ENCODE peak calls at places on chromosomes 16 and 17, in five cellular contexts. B is HCT116, R is prostate gland, Z is upper lobe of left lung, D is H1. X is an unnamed sample. For H3K4me1, the result is how much of the 10 kb centered on the place peaks cover.

GRCh38 chr16:51394401-51394800 is 243.3 kb upstream of the SALL1 start:
- DNase-seq in B (no peak), R (no peak), Z (no peak), D (no peak), X (no peak)

GRCh38 chr17:34051046-34051445 is 204.0 kb upstream of the CCL2 start:
- DNase-seq in B (no peak), R (no peak), Z (no peak), D (no peak), X (no peak)

GRCh38 chr17:33668516-33668915 is 375.4 kb upstream of the ASIC2 start:
- DNase-seq in B (no peak), R (no peak), Z (no peak), D (no peak), X (no peak)

GRCh38 chr16:841455-842060 is 41.0 kb upstream of the GNG13 start:
- DNase-seq in B (no peak), R (no peak), Z (no peak), D (no peak), X (no peak)

GRCh38 chr17:794876-795275 is 12.7 kb downstream of the MRM3 start:
- DNase-seq in B (peak), R (peak), Z (peak), D (peak), X (peak)

GRCh38 chr17:35889241-35889640 is 9.1 kb upstream of the CCL5 start:
- DNase-seq in B (no peak), R (no peak), Z (no peak), D (no peak), X (no peak)

GRCh38 chr17:79990051-79990592 is 45.5 kb downstream of the TBC1D16 start:
- DNase-seq in B (no peak), R (no peak), Z (no peak), D (no peak), X (no peak)

GRCh38 chr17:7113273-7114071 is 1.1 kb downstream of the ASGR2 start:
- DNase-seq in B (no peak), R (no peak), Z (no peak), D (no peak), X (no peak)

GRCh38 chr17:42290577-42290976 is 2.3 kb downstream of the STAT5A start:
- DNase-seq in B (no peak), R (no peak), Z (no peak), D (no peak), X (no peak)

GRCh38 chr16:56888806-56889205 is 23.8 kb downstream of the SLC12A3 start:
- DNase-seq in B (no peak), R (no peak), Z (peak), D (no peak), X (no peak)

GRCh38 chr17:39870776-39871175 is 2.8 kb downstream of the ZPBP2 start:
- DNase-seq in B (no peak), R (no peak), Z (no peak), D (no peak), X (no peak)

GRCh38 chr17:83057397-83057761 is 22.0 kb upstream of the METRNL start:
- DNase-seq in B (no peak), R (no peak), Z (no peak), D (no peak), X (no peak)

GRCh38 chr16:67641779-67642708 is 2.9 kb upstream of the CARMIL2 start:
- DNase-seq in B (no peak), R (peak), Z (peak), D (no peak), X (peak)

GRCh38 chr17:48484256-48484655 is 46.6 kb downstream of the HOXB1 start:
- DNase-seq in B (no peak), R (no peak), Z (no peak), D (no peak), X (no peak)

GRCh38 chr17:42266918-42267766 is 9.0 kb downstream of the STAT5B start:
- DNase-seq in B (peak), R (no peak), Z (peak), D (no peak), X (peak)

GRCh38 chr17:48375356-48375755 is 54.7 kb downstream of the SKAP1 start:
- DNase-seq in B (no peak), R (no peak), Z (no peak), D (no peak), X (no peak)

GRCh38 chr16:50665128-50665878 is 15.8 kb downstream of the SNX20 start:
- DNase-seq in B (peak), R (peak), Z (peak), D (peak), X (peak)

GRCh38 chr16:12260647-12261262 is 284.2 kb downstream of the SNX29 start:
- DNase-seq in B (peak), R (no peak), Z (no peak), D (peak), X (no peak)

DNA sequence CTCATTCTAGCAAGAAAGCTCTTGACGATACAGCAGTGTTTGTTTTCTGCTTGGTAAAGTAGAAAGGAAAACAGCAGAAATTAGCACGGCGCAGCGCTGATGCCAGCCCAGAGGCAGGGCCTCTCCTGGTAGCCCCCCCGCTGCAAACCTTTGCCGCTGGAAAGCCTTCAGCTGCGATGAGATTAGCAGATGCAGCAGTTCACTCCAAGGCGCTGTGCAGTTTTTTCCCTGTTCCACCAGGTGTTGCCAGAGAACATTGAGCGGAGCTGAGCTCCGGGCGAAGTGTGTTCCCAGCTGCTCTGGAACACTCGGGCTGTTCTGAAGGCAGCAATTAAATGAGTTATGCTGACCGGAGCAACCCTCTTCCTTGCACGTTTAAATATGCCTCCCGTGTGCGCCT is 72.5 kb downstream of the RBFOX1 start:
- DNase-seq in B (no peak), R (no peak), Z (peak), D (peak), X (peak)
- H3K4me1 ChIP-seq in B (under half), R (under half), Z (under half), D (under half), X (under half)

GRCh38 chr16:19431636-19432340 is 14.1 kb downstream of the TMC5 start:
- DNase-seq in B (no peak), R (no peak), Z (peak), D (no peak), X (no peak)

GRCh38 chr16:19434584-19434983 is 16.9 kb downstream of the TMC5 start:
- DNase-seq in B (no peak), R (no peak), Z (no peak), D (no peak), X (no peak)

GRCh38 chr16:19429271-19429670 is 11.6 kb downstream of the TMC5 start:
- DNase-seq in B (no peak), R (peak), Z (peak), D (no peak), X (no peak)

GRCh38 chr16:19430345-19430744 is 12.7 kb downstream of the TMC5 start:
- DNase-seq in B (no peak), R (no peak), Z (peak), D (no peak), X (no peak)

DNA sequence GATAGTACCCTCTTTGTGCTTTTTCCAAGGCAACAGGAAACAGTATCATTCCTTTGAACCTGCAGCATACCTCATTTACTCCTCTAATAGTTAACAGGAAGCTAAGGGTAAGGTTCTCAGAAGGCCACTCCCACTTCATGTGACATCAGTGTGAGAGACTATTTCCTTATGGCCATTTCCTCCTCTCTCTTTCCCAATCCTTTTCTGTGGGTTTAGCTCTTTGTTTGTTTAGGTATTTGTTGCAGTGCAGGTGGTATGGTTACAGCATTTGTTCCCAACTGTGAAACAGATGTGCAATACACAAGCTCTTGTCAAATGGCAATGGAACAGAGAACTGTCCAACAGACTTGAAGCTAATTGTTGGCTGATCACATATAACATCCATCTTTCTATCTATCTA is 14.7 kb downstream of the TMC5 start:
- DNase-seq in B (peak), R (peak), Z (peak), D (no peak), X (no peak)
- TF ChIP-seq POLR2A in B (no peak), R (no peak), Z (no peak), D (no peak), X (no peak)

GRCh38 chr16:81519298-81520150 is 74.9 kb downstream of the CMIP start:
- DNase-seq in B (no peak), R (no peak), Z (no peak), D (no peak), X (no peak)

GRCh38 chr16:81518439-81518757 is 73.8 kb downstream of the CMIP start:
- DNase-seq in B (no peak), R (no peak), Z (no peak), D (no peak), X (no peak)

GRCh38 chr16:81520560-81521135 is 76.0 kb downstream of the CMIP start:
- DNase-seq in B (no peak), R (no peak), Z (no peak), D (no peak), X (no peak)

GRCh38 chr16:81521141-81521626 is 76.6 kb downstream of the CMIP start:
- DNase-seq in B (no peak), R (no peak), Z (peak), D (no peak), X (no peak)

DNA sequence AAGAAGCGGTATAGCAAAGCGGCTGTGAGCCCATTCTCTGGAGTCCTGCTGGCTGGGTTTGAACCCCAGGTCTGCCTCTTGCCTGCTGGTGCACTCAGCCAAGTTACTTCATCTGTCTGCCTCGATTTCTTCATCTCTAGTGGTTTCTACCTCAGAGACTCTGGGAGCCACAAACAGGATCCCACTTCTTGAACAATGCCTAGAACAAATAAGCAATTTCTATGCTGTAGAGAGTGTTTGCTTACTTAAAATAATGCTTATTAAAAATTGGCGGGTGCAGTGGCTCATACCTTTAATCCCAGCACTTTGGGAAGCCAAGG is 75.5 kb downstream of the CMIP start:
- DNase-seq in B (no peak), R (no peak), Z (no peak), D (no peak), X (no peak)
- H3K4me1 ChIP-seq in B (half or more), R (under half), Z (under half), D (under half), X (under half)

GRCh38 chr17:73973881-73974409 is 229.5 kb upstream of the RPL38 start:
- DNase-seq in B (no peak), R (no peak), Z (no peak), D (no peak), X (no peak)

GRCh38 chr17:73968680-73969079 is 234.8 kb upstream of the RPL38 start:
- DNase-seq in B (no peak), R (no peak), Z (no peak), D (no peak), X (no peak)

GRCh38 chr17:73972056-73972455 is 231.4 kb upstream of the RPL38 start:
- DNase-seq in B (no peak), R (no peak), Z (no peak), D (no peak), X (no peak)

GRCh38 chr17:73972901-73973300 is 230.6 kb upstream of the RPL38 start:
- DNase-seq in B (no peak), R (no peak), Z (no peak), D (no peak), X (no peak)

DNA sequence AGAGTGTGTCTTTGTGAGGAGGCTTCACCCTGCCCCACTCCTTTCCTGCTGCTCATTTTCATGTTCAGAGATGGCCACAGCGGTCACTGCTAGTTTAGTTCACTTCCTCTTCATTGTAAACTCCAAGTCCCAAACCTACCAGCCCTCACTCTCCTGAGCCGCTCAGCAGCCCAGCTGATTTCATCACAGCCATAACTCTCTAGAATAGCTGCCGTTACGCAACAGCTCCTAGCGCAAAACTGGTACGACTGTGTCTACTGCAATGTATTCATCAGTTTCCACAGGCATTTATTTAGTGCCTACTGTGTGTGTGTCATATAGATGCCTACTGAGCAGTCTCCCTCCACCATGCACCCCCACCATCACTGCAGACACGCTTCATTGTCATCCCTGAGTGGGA is 233.5 kb upstream of the RPL38 start:
- DNase-seq in B (no peak), R (no peak), Z (peak), D (no peak), X (peak)
- TF ChIP-seq POLR2A in B (no peak), R (no peak), Z (no peak), D (no peak), X (no peak)

GRCh38 chr17:68200689-68201424 is 47.0 kb upstream of the AMZ2 start:
- DNase-seq in B (peak), R (peak), Z (peak), D (peak), X (peak)
- H3K4me1 ChIP-seq in B (under half), R (under half), Z (half or more), D (under half), X (under half)

GRCh38 chr16:89506791-89507191 is 1.4 kb upstream of the SPG7 start:
- DNase-seq in B (no peak), R (no peak), Z (no peak), D (no peak), X (no peak)

GRCh38 chr16:89505204-89506112 is 2.7 kb upstream of the SPG7 start:
- DNase-seq in B (peak), R (peak), Z (peak), D (no peak), X (peak)

GRCh38 chr16:89507219-89507833 is 877 bp upstream of the SPG7 start:
- DNase-seq in B (no peak), R (no peak), Z (no peak), D (no peak), X (no peak)

GRCh38 chr16:89507834-89508590 is at the start of gene SPG7:
- DNase-seq in B (peak), R (peak), Z (peak), D (peak), X (peak)

GRCh38 chr16:89506113-89506504 is 2.1 kb upstream of the SPG7 start:
- DNase-seq in B (no peak), R (no peak), Z (no peak), D (no peak), X (peak)
- TF ChIP-seq POLR2A in B (no peak), R (no peak), Z (no peak), D (no peak), X (no peak)

GRCh38 chr17:76479515-76480048 is 12.2 kb downstream of the AANAT start:
- DNase-seq in B (no peak), R (no peak), Z (no peak), D (no peak), X (no peak)
- H3K4me1 ChIP-seq in B (under half), R (under half), Z (under half), D (under half), X (under half)

GRCh38 chr16:85437161-85438052 is 175.7 kb upstream of the GSE1 start:
- DNase-seq in B (no peak), R (peak), Z (peak), D (no peak), X (no peak)
- TF ChIP-seq POLR2A in B (no peak), R (peak), Z (no peak), D (no peak), X (no peak)

DNA sequence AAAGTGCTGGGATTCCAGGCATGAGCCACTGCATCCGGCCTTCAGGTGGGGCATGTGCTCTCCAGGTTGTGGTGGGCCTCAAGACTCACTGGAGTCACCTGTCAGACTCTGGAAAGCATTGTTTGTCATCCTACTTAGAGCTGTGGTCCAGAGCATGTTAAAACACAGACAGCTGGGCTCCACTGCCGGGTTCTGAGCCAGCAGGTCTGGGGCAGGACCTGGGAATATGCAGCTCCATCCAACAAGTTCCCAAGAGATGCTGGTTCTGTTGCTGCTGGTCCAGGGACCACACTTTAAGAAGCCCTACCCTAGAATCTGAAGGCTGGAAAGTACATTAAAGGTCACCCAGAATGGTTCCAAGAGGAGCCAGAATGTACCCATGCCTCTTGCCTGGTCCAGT is 75.3 kb downstream of the GAS7 start:
- DNase-seq in B (no peak), R (no peak), Z (no peak), D (no peak), X (no peak)
- H3K4me1 ChIP-seq in B (under half), R (under half), Z (under half), D (under half), X (under half)